ENCODE peak calls at places on chromosomes 11 and 22, in seven cellular contexts. X is H1, T is heart left ventricle, Y is ascending aorta, N is testis, C is aorta, U is cardiac muscle cell. H is an unnamed sample.

GRCh38 chr11:12189543-12190235 is 79.3 kb downstream of the MICAL2 start:
- DNase-seq in X (no peak), T (no peak), Y (peak; percentile 85), N (no peak), C (peak; percentile 83), U (no peak), H (no peak)

GRCh38 chr11:82557274-82557673 is 176.4 kb downstream of the FAM181B start:
- DNase-seq in X (no peak), T (no peak), Y (no peak), N (peak; percentile 18), C (no peak), U (no peak), H (no peak)

GRCh38 chr11:121426476-121427454 is 25.3 kb upstream of the SORL1 start:
- DNase-seq in X (peak; percentile 78), T (peak; percentile 49), Y (no peak), N (peak; percentile 80), C (peak; percentile 89), U (no peak), H (peak; percentile 59)

GRCh38 chr11:45217991-45218390 is 68.2 kb downstream of the SYT13 start:
- DNase-seq in X (no peak), T (no peak), Y (no peak), N (no peak), C (no peak), U (no peak), H (no peak)

GRCh38 chr11:44726278-44727113 is at the start of gene TSPAN18:
- DNase-seq in X (peak; percentile 83), T (no peak), Y (no peak), N (no peak), C (peak; percentile 80), U (no peak), H (peak; percentile 29)

GRCh38 chr11:14414470-14415461 is 55.8 kb upstream of the RRAS2 start:
- DNase-seq in X (no peak), T (no peak), Y (no peak), N (no peak), C (no peak), U (peak; percentile 38), H (no peak)

GRCh38 chr11:134527382-134528243 is 115.6 kb upstream of the B3GAT1 start:
- DNase-seq in X (peak; percentile 52), T (no peak), Y (peak; percentile 47), N (peak; percentile 16), C (peak; percentile 63), U (no peak), H (peak; percentile 6)

GRCh38 chr11:114163830-114164401 is 104.4 kb downstream of the ZBTB16 start:
- DNase-seq in X (no peak), T (no peak), Y (peak; percentile 82), N (peak; percentile 56), C (no peak), U (peak; percentile 70), H (no peak)

GRCh38 chr11:2744166-2744565 is 44.4 kb upstream of the KCNQ1OT1 start:
- DNase-seq in X (no peak), T (peak; percentile 28), Y (no peak), N (no peak), C (no peak), U (no peak), H (no peak)

GRCh38 chr11:129215506-129216245 is 23.6 kb upstream of the ARHGAP32 start:
- DNase-seq in X (no peak), T (no peak), Y (no peak), N (no peak), C (no peak), U (no peak), H (no peak)

GRCh38 chr11:107689317-107690202 is 22.3 kb downstream of the SLN start:
- DNase-seq in X (peak; percentile 78), T (peak; percentile 47), Y (peak; percentile 83), N (peak; percentile 90), C (peak; percentile 67), U (peak; percentile 81), H (peak; percentile 74)

GRCh38 chr11:132556316-132556715 is 976.0 kb downstream of the OPCML start:
- DNase-seq in X (no peak), T (no peak), Y (no peak), N (no peak), C (no peak), U (no peak), H (no peak)

GRCh38 chr11:27201454-27202302 is 161.1 kb downstream of the BBOX1 start:
- DNase-seq in X (no peak), T (peak; percentile 82), Y (peak; percentile 69), N (peak; percentile 96), C (peak; percentile 85), U (peak; percentile 79), H (peak; percentile 74)

GRCh38 chr11:11510939-11511338 is 110.9 kb downstream of the GALNT18 start:
- DNase-seq in X (no peak), T (peak; percentile 45), Y (no peak), N (peak; percentile 37), C (no peak), U (no peak), H (no peak)

GRCh38 chr22:26744892-26745808 is 87.8 kb downstream of the MIAT start:
- DNase-seq in X (no peak), T (no peak), Y (no peak), N (no peak), C (no peak), U (peak; percentile 19), H (no peak)

GRCh38 chr22:35394810-35395563 is 5.0 kb upstream of the MCM5 start:
- DNase-seq in X (no peak), T (no peak), Y (no peak), N (no peak), C (no peak), U (no peak), H (no peak)

GRCh38 chr11:123357990-123358827 is 71.9 kb upstream of the GRAMD1B start:
- DNase-seq in X (peak; percentile 68), T (peak; percentile 44), Y (no peak), N (peak; percentile 26), C (no peak), U (peak; percentile 27), H (peak; percentile 57)

GRCh38 chr11:123357353-123357989 is 72.6 kb upstream of the GRAMD1B start:
- DNase-seq in X (no peak), T (no peak), Y (no peak), N (no peak), C (no peak), U (no peak), H (no peak)

GRCh38 chr11:123362941-123363340 is 67.1 kb upstream of the GRAMD1B start:
- DNase-seq in X (no peak), T (peak; percentile 44), Y (no peak), N (no peak), C (no peak), U (no peak), H (no peak)

GRCh38 chr11:123363556-123363955 is 66.5 kb upstream of the GRAMD1B start:
- DNase-seq in X (no peak), T (peak; percentile 60), Y (no peak), N (no peak), C (no peak), U (no peak), H (no peak)

GRCh38 chr11:123360267-123360936 is 69.7 kb upstream of the GRAMD1B start:
- DNase-seq in X (no peak), T (no peak), Y (no peak), N (no peak), C (no peak), U (no peak), H (no peak)
- H3K4me1 ChIP-seq in X (no peaks in the 10 kb centered on the region), T (peaks cover 14% of the 10 kb centered on the region), Y (peaks cover 3% of the 10 kb centered on the region), N (no peaks in the 10 kb centered on the region), C (no peaks in the 10 kb centered on the region), U (peaks cover 25% of the 10 kb centered on the region), H (peaks cover 15% of the 10 kb centered on the region)

GRCh38 chr11:34625576-34625975 is 4.7 kb downstream of the EHF start:
- DNase-seq in X (no peak), T (no peak), Y (no peak), N (no peak), C (no peak), U (no peak), H (no peak)

GRCh38 chr11:34624069-34624468 is 3.2 kb downstream of the EHF start:
- DNase-seq in X (no peak), T (no peak), Y (no peak), N (no peak), C (no peak), U (no peak), H (no peak)

GRCh38 chr11:34621876-34622275 is 983 bp downstream of the EHF start:
- DNase-seq in X (no peak), T (no peak), Y (no peak), N (no peak), C (no peak), U (no peak), H (no peak)

GRCh38 chr11:34620820-34621792 is at the start of gene EHF:
- DNase-seq in X (no peak), T (no peak), Y (no peak), N (no peak), C (no peak), U (no peak), H (no peak)

GRCh38 chr11:34623463-34623862 is 2.6 kb downstream of the EHF start:
- DNase-seq in X (no peak), T (no peak), Y (no peak), N (no peak), C (no peak), U (no peak), H (no peak)
- H3K4me3 ChIP-seq in X (no peak overlapping the region), T (no peak overlapping the region), Y (no peak overlapping the region), N (no peak overlapping the region), C (no peak overlapping the region), U (no peak overlapping the region), H (no peak overlapping the region)

GRCh38 chr22:46349238-46349637 is 13.7 kb downstream of the TRMU start:
- DNase-seq in X (no peak), T (peak; percentile 26), Y (no peak), N (no peak), C (peak; percentile 57), U (no peak), H (no peak)

GRCh38 chr22:46346680-46347405 is 11.3 kb downstream of the TRMU start:
- DNase-seq in X (no peak), T (peak; percentile 89), Y (no peak), N (no peak), C (peak; percentile 61), U (no peak), H (no peak)

GRCh38 chr22:46349681-46350080 is 14.2 kb downstream of the TRMU start:
- DNase-seq in X (no peak), T (peak; percentile 30), Y (no peak), N (no peak), C (peak; percentile 55), U (no peak), H (no peak)

GRCh38 chr22:46347646-46348045 is 12.1 kb downstream of the TRMU start:
- DNase-seq in X (no peak), T (no peak), Y (no peak), N (no peak), C (peak; percentile 40), U (no peak), H (no peak)

DNA sequence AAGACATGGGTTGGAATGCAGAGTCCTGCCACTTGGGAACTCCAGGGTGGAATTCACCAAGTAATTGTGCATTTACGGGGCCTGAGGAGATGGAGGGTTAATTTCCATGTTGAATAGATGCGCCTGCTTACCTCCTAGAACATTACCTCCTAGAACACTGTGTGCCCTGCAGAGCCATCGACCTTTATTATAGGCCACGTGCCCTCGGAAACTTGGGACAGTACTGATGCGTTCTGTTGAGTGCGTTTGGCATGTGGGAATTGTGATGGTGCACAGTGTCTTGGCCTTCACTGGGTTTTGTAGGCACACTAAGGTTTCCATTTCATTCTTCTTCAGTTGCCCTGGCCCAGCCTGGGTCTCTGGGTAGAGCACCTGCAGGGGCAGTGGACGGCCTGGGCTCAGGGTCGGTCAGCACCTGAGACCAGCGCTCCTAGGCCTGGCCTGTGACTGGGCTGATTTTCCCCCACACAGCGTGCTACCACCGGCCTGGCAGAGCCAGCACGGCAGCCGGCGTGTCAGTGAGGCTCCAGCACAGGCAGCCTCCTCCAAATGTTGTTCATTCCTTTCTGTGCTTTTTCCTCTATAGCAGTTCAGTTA is 12.7 kb downstream of the TRMU start:
- DNase-seq in X (no peak), T (peak; percentile 79), Y (no peak), N (no peak), C (peak; percentile 56), U (no peak), H (no peak)
- H3K36me3 ChIP-seq in X (peaks cover 36% of the 10 kb centered on the region), T (peaks cover 99% of the 10 kb centered on the region), Y (peaks cover 88% of the 10 kb centered on the region), N (no peaks in the 10 kb centered on the region), C (peaks cover 12% of the 10 kb centered on the region), U (peaks cover 32% of the 10 kb centered on the region), H (peaks cover 90% of the 10 kb centered on the region)

GRCh38 chr22:32817137-32817536 is 15.6 kb downstream of the TIMP3 start:
- DNase-seq in X (no peak), T (no peak), Y (no peak), N (no peak), C (no peak), U (no peak), H (no peak)
- H3K4me1 ChIP-seq in X (peaks cover 5% of the 10 kb centered on the region), T (peaks cover 65% of the 10 kb centered on the region), Y (peaks cover 2% of the 10 kb centered on the region), N (peaks cover 8% of the 10 kb centered on the region), C (no peaks in the 10 kb centered on the region), U (peaks cover 24% of the 10 kb centered on the region), H (no peaks in the 10 kb centered on the region)

H was measured in BE2C.